ENCODE peak calls at places on chromosomes 3 and 15, in six cellular contexts. I is IMR-90, C is body of pancreas, G is upper lobe of left lung, U is ovary, L is testis. V is an unnamed sample. For H3K27me3, the result is how much of the 10 kb centered on the place peaks cover.

GRCh38 chr15:38084289-38084688 is 149.8 kb downstream of the TMCO5A start:
- DNase-seq in I (peak), C (no peak), G (no peak), U (no peak), L (no peak), V (no peak)

GRCh38 chr3:153079386-153079785 is 82.6 kb upstream of the RAP2B start:
- DNase-seq in I (no peak), C (no peak), G (no peak), U (no peak), L (no peak), V (no peak)

GRCh38 chr3:66989860-66990696 is 8.0 kb upstream of the KBTBD8 start:
- DNase-seq in I (no peak), C (no peak), G (no peak), U (no peak), L (peak), V (no peak)

GRCh38 chr3:48928679-48929078 is 10.0 kb downstream of the ARIH2 start:
- DNase-seq in I (peak), C (no peak), G (no peak), U (no peak), L (no peak), V (no peak)

GRCh38 chr15:70495988-70496387 is 267.4 kb downstream of the UACA start:
- DNase-seq in I (no peak), C (no peak), G (no peak), U (no peak), L (no peak), V (no peak)

GRCh38 chr3:97930018-97930417 is 42.2 kb downstream of the RIOX2 start:
- DNase-seq in I (no peak), C (no peak), G (no peak), U (no peak), L (no peak), V (no peak)

GRCh38 chr3:64460877-64461276 is 226.9 kb downstream of the ADAMTS9 start:
- DNase-seq in I (peak), C (no peak), G (no peak), U (no peak), L (no peak), V (no peak)

GRCh38 chr3:152611905-152612304 is 223.0 kb upstream of the P2RY1 start:
- DNase-seq in I (no peak), C (no peak), G (no peak), U (no peak), L (no peak), V (no peak)

GRCh38 chr3:46893763-46894162 is 16.2 kb downstream of the PTH1R start:
- DNase-seq in I (no peak), C (no peak), G (no peak), U (peak), L (no peak), V (no peak)

GRCh38 chr15:28043625-28044520 is 55.2 kb downstream of the OCA2 start:
- DNase-seq in I (no peak), C (no peak), G (no peak), U (no peak), L (no peak), V (no peak)

GRCh38 chr15:58467722-58468436 is 36.1 kb downstream of the LIPC start:
- DNase-seq in I (no peak), C (peak), G (peak), U (peak), L (peak), V (no peak)

GRCh38 chr3:66133050-66133757 is 87.6 kb upstream of the SLC25A26 start:
- DNase-seq in I (peak), C (no peak), G (no peak), U (no peak), L (no peak), V (no peak)

GRCh38 chr15:77546050-77546501 is 86.6 kb downstream of the LINGO1 start:
- DNase-seq in I (peak), C (no peak), G (no peak), U (no peak), L (peak), V (peak)

GRCh38 chr3:135069406-135069805 is 274.3 kb downstream of the EPHB1 start:
- DNase-seq in I (no peak), C (no peak), G (no peak), U (no peak), L (no peak), V (no peak)

GRCh38 chr3:51391566-51392300 is 648 bp downstream of the RBM15B start:
- DNase-seq in I (peak), C (peak), G (peak), U (peak), L (no peak), V (peak)

GRCh38 chr3:14360123-14360881 is 42.1 kb upstream of the SLC6A6 start:
- DNase-seq in I (peak), C (no peak), G (no peak), U (peak), L (no peak), V (no peak)

GRCh38 chr3:11661827-11662226 is 18.1 kb upstream of the VGLL4 start:
- DNase-seq in I (peak), C (peak), G (no peak), U (no peak), L (no peak), V (no peak)

GRCh38 chr15:74857082-74857655 is 14.2 kb upstream of the ULK3 start:
- DNase-seq in I (no peak), C (no peak), G (no peak), U (no peak), L (no peak), V (no peak)

GRCh38 chr3:129690406-129690805 is 83.9 kb upstream of the PLXND1 start:
- DNase-seq in I (peak), C (no peak), G (peak), U (no peak), L (peak), V (peak)

GRCh38 chr15:96330450-96331140 is at the start of gene NR2F2:
- DNase-seq in I (peak), C (peak), G (peak), U (peak), L (peak), V (peak)

GRCh38 chr3:64575211-64575844 is 112.5 kb downstream of the ADAMTS9 start:
- DNase-seq in I (peak), C (no peak), G (no peak), U (no peak), L (no peak), V (no peak)

GRCh38 chr15:35874260-35874905 is 328.4 kb upstream of the DPH6 start:
- DNase-seq in I (peak), C (no peak), G (no peak), U (no peak), L (no peak), V (no peak)

GRCh38 chr15:34721802-34722795 is 32.7 kb downstream of the GJD2 start:
- DNase-seq in I (peak), C (peak), G (no peak), U (no peak), L (peak), V (peak)

GRCh38 chr3:71721721-71722157 is 3.5 kb downstream of the EIF4E3 start:
- DNase-seq in I (no peak), C (no peak), G (no peak), U (no peak), L (no peak), V (no peak)

GRCh38 chr15:80252281-80252619 is 237 bp upstream of the CTXND1 start:
- DNase-seq in I (no peak), C (no peak), G (no peak), U (no peak), L (no peak), V (no peak)

GRCh38 chr15:101446527-101447167 is 42.9 kb downstream of the PCSK6 start:
- DNase-seq in I (no peak), C (no peak), G (no peak), U (no peak), L (peak), V (no peak)

GRCh38 chr3:160154033-160154432 is 71.2 kb upstream of the C3orf80 start:
- DNase-seq in I (peak), C (no peak), G (no peak), U (no peak), L (no peak), V (no peak)

GRCh38 chr3:61561374-61562041 is at the start of gene PTPRG:
- DNase-seq in I (peak), C (peak), G (peak), U (peak), L (peak), V (peak)
- TF ChIP-seq POLR2A in I (peak), C (peak), G (peak), U (peak), L (peak), V (peak)

DNA sequence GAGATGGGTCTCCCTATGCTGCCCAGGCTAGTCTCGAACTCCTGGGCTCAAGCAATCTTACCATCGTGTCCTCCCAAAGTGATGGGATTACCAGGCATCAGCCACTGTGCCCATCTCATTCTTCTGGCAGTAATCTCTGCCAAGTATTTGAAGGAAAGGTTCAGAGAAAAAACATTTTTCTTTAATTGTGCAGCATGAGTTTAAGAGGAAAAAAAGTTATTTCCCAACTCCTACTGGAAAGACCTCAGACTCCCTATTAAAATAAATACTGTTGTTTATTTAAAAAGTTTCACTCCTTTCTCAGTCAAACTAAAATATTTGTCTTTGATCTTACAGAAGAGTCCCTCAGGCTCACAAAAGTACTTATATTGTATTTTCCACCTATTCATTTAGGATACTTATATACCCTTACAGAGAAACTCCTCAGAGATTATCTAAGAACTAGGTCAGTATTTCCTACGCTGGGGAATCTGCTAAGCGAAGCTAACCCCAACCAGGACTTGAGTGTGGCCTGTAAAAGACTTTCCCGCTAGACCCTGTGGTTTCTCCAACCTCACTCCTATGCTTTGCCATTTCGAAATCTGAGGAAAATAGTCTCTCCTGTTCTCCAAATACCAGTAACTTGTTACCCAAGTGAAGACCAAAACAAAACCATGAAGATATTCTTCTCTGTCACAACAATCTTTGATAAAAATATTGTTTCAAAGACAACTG is 28.7 kb downstream of the WWTR1 start:
- DNase-seq in I (peak), C (no peak), G (no peak), U (no peak), L (no peak), V (no peak)
- H3K27me3 ChIP-seq in I (under half), C (under half), G (under half), U (under half), L (under half), V (under half)

GRCh38 chr15:68794307-68794706 is 26.4 kb downstream of the ANP32A start:
- DNase-seq in I (no peak), C (no peak), G (no peak), U (no peak), L (no peak), V (no peak)

GRCh38 chr15:68794869-68795268 is 25.8 kb downstream of the ANP32A start:
- DNase-seq in I (no peak), C (no peak), G (no peak), U (no peak), L (no peak), V (no peak)

GRCh38 chr15:68796576-68796975 is 24.1 kb downstream of the ANP32A start:
- DNase-seq in I (no peak), C (no peak), G (no peak), U (no peak), L (no peak), V (no peak)

GRCh38 chr15:68793776-68794175 is 26.9 kb downstream of the ANP32A start:
- DNase-seq in I (no peak), C (no peak), G (no peak), U (no peak), L (no peak), V (no peak)

GRCh38 chr15:68795298-68795848 is 25.3 kb downstream of the ANP32A start:
- DNase-seq in I (peak), C (peak), G (peak), U (peak), L (peak), V (peak)
- TF ChIP-seq POLR2A in I (no peak), C (no peak), G (peak), U (no peak), L (no peak), V (peak)

GRCh38 chr3:59404064-59404463 is 354.2 kb upstream of the CFAP20DC start:
- DNase-seq in I (no peak), C (no peak), G (no peak), U (no peak), L (no peak), V (no peak)

GRCh38 chr3:59406943-59407342 is 357.1 kb upstream of the CFAP20DC start:
- DNase-seq in I (no peak), C (no peak), G (no peak), U (no peak), L (no peak), V (no peak)

GRCh38 chr3:59407425-59407824 is 357.6 kb upstream of the CFAP20DC start:
- DNase-seq in I (no peak), C (no peak), G (no peak), U (no peak), L (no peak), V (no peak)

DNA sequence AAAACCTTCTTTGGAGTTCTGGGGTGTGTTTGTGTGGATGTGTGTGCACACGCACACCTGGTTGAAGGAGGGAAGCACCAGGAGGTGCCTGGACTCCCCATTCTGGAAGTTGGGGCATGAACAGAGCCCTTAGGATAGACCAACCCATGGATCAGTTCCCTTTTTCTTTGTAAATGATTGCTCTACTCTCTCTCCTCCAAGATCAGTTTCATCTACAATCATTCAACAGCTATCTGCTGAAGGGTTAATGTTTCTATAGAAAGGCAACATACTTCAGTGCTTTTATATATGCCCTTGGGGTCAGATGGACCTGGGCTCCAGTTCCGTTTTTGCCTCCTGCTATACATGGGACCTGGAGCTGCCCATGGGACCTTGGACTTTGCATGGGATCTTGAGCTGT is 352.1 kb upstream of the CFAP20DC start:
- DNase-seq in I (no peak), C (no peak), G (no peak), U (no peak), L (no peak), V (no peak)
- H3K27me3 ChIP-seq in I (under half), C (under half), G (under half), U (under half), L (under half), V (under half)

GRCh38 chr3:179562467-179563297 is at the start of gene ACTL6A:
- DNase-seq in I (peak), C (peak), G (peak), U (peak), L (peak), V (peak)
- TF ChIP-seq POLR2A in I (peak), C (no peak), G (peak), U (peak), L (no peak), V (peak)

GRCh38 chr3:186321746-186322145 is 40.3 kb downstream of the DGKG start:
- DNase-seq in I (no peak), C (no peak), G (no peak), U (no peak), L (no peak), V (no peak)
- H3K27me3 ChIP-seq in I (under half), C (under half), G (under half), U (under half), L (under half), V (under half)

GRCh38 chr15:68054658-68055223 is 626 bp downstream of the PIAS1 start:
- DNase-seq in I (peak), C (peak), G (peak), U (peak), L (peak), V (peak)
- TF ChIP-seq POLR2A in I (no peak), C (no peak), G (no peak), U (no peak), L (no peak), V (no peak)

GRCh38 chr3:133606342-133606741 is 32.9 kb downstream of the CDV3 start:
- DNase-seq in I (no peak), C (no peak), G (no peak), U (no peak), L (no peak), V (no peak)

GRCh38 chr3:133606902-133607301 is 33.4 kb downstream of the CDV3 start:
- DNase-seq in I (no peak), C (no peak), G (no peak), U (no peak), L (no peak), V (no peak)

GRCh38 chr3:133610031-133610430 is 36.5 kb downstream of the CDV3 start:
- DNase-seq in I (peak), C (no peak), G (no peak), U (no peak), L (no peak), V (no peak)

GRCh38 chr3:133608405-133608804 is 34.9 kb downstream of the CDV3 start:
- DNase-seq in I (peak), C (no peak), G (no peak), U (no peak), L (no peak), V (no peak)

DNA sequence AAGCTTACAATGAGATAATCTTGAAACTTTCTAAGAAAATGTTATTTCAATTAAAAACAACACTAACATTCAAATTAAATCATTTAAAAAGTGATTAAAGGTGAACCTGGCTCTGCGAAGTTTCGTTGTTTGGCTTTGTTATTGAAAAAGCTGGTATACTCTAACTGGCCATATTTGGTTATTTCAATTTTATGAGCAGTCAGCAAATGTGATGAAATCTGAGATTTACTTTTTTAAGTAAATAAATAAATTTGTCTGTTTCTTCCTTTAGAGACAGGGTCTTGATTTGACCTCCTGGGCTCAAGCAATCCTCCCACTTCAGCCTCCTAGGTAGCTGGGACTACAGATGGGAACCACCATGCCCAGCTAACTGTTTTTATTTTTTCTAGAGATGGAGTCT is 38.0 kb downstream of the CDV3 start:
- DNase-seq in I (no peak), C (no peak), G (no peak), U (no peak), L (no peak), V (no peak)
- H3K27me3 ChIP-seq in I (under half), C (under half), G (under half), U (under half), L (under half), V (under half)

V was measured in heart left ventricle.